ENCODE peak calls at places on chromosomes 13 and 19, in six cellular contexts. One of them, this sample, is unnamed.

GRCh38 chr19:49851456-49852259 is 699 bp downstream of the PTOV1 start:
- DNase-seq in H7: peak; percentile 97
- DNase-seq in body of pancreas: no peak
- DNase-seq in AG09309: no peak
- DNase-seq in GM23338: peak; percentile 87
- DNase-seq in mesendoderm: peak; percentile 75
- DNase-seq in this sample: peak; percentile 84

GRCh38 chr13:34207334-34207733 is 389.4 kb downstream of the RFC3 start:
- DNase-seq in H7: no peak
- DNase-seq in GM23338: no peak
- DNase-seq in body of pancreas: peak; percentile 17
- DNase-seq in mesendoderm: peak; percentile 69
- DNase-seq in AG09309: peak; percentile 34
- DNase-seq in this sample: no peak

GRCh38 chr19:53696951-53697350 is 65.2 kb downstream of the DPRX start:
- DNase-seq in H7: no peak
- DNase-seq in body of pancreas: no peak
- DNase-seq in mesendoderm: peak; percentile 78
- DNase-seq in AG09309: no peak
- DNase-seq in GM23338: peak; percentile 74
- DNase-seq in this sample: no peak

GRCh38 chr13:41130356-41130755 is 2.2 kb downstream of the KBTBD6 start:
- DNase-seq in body of pancreas: no peak
- DNase-seq in GM23338: no peak
- DNase-seq in H7: no peak
- DNase-seq in mesendoderm: no peak
- DNase-seq in AG09309: no peak
- DNase-seq in this sample: no peak

GRCh38 chr13:98494769-98495168 is 82.1 kb downstream of the STK24 start:
- DNase-seq in GM23338: no peak
- DNase-seq in H7: no peak
- DNase-seq in mesendoderm: no peak
- DNase-seq in AG09309: no peak
- DNase-seq in body of pancreas: no peak
- DNase-seq in this sample: no peak

GRCh38 chr19:4454952-4455738 is 2.4 kb downstream of the UBXN6 start:
- DNase-seq in H7: peak; percentile 50
- DNase-seq in AG09309: no peak
- DNase-seq in GM23338: no peak
- DNase-seq in mesendoderm: no peak
- DNase-seq in body of pancreas: no peak
- DNase-seq in this sample: peak; percentile 80

GRCh38 chr19:17302391-17303166 is 646 bp downstream of the ABHD8 start:
- DNase-seq in AG09309: no peak
- DNase-seq in H7: peak; percentile 75
- DNase-seq in GM23338: peak; percentile 72
- DNase-seq in body of pancreas: no peak
- DNase-seq in mesendoderm: peak; percentile 77
- DNase-seq in this sample: peak; percentile 24

GRCh38 chr13:96214804-96215445 is 125.0 kb downstream of the HS6ST3 start:
- DNase-seq in body of pancreas: no peak
- DNase-seq in GM23338: no peak
- DNase-seq in H7: no peak
- DNase-seq in mesendoderm: peak; percentile 52
- DNase-seq in AG09309: no peak
- DNase-seq in this sample: peak; percentile 5

GRCh38 chr19:56106993-56107392 is 14.1 kb downstream of the ZNF787 start:
- DNase-seq in GM23338: no peak
- DNase-seq in AG09309: no peak
- DNase-seq in H7: no peak
- DNase-seq in body of pancreas: no peak
- DNase-seq in mesendoderm: no peak
- DNase-seq in this sample: no peak

GRCh38 chr13:32253911-32254399 is 61.2 kb downstream of the ZAR1L start:
- DNase-seq in GM23338: no peak
- DNase-seq in H7: no peak
- DNase-seq in AG09309: no peak
- DNase-seq in mesendoderm: no peak
- DNase-seq in body of pancreas: peak; percentile 50
- DNase-seq in this sample: no peak

GRCh38 chr13:35039012-35039411 is 96.9 kb downstream of the NBEA start:
- DNase-seq in body of pancreas: no peak
- DNase-seq in H7: no peak
- DNase-seq in mesendoderm: no peak
- DNase-seq in AG09309: no peak
- DNase-seq in GM23338: no peak
- DNase-seq in this sample: no peak

GRCh38 chr13:49214917-49215376 is 5.2 kb upstream of the MLNR start:
- DNase-seq in AG09309: no peak
- DNase-seq in body of pancreas: peak; percentile 35
- DNase-seq in mesendoderm: peak; percentile 60
- DNase-seq in GM23338: peak; percentile 72
- DNase-seq in H7: peak; percentile 49
- DNase-seq in this sample: peak; percentile 69

GRCh38 chr13:76379341-76380105 is 506.7 kb downstream of the KCTD12 start:
- DNase-seq in body of pancreas: no peak
- DNase-seq in H7: no peak
- DNase-seq in AG09309: no peak
- DNase-seq in GM23338: no peak
- DNase-seq in mesendoderm: no peak
- DNase-seq in this sample: no peak

GRCh38 chr13:42272115-42272756 is at the start of gene AKAP11:
- DNase-seq in body of pancreas: peak; percentile 51
- DNase-seq in mesendoderm: peak; percentile 73
- DNase-seq in GM23338: peak; percentile 73
- DNase-seq in AG09309: no peak
- DNase-seq in H7: no peak
- DNase-seq in this sample: peak; percentile 90

GRCh38 chr13:83312194-83312593 is 570.1 kb downstream of the SLITRK1 start:
- DNase-seq in AG09309: no peak
- DNase-seq in mesendoderm: no peak
- DNase-seq in GM23338: no peak
- DNase-seq in body of pancreas: no peak
- DNase-seq in H7: no peak
- DNase-seq in this sample: no peak

GRCh38 chr19:22945560-22945959 is 57.4 kb downstream of the ZNF728 start:
- DNase-seq in body of pancreas: no peak
- DNase-seq in mesendoderm: peak; percentile 40
- DNase-seq in AG09309: no peak
- DNase-seq in H7: no peak
- DNase-seq in GM23338: peak; percentile 62
- DNase-seq in this sample: peak; percentile 1

GRCh38 chr19:49436381-49437017 is 4.8 kb downstream of the SLC17A7 start:
- DNase-seq in H7: peak; percentile 96
- DNase-seq in GM23338: peak; percentile 99
- DNase-seq in AG09309: no peak
- DNase-seq in body of pancreas: no peak
- DNase-seq in mesendoderm: peak; percentile 89
- DNase-seq in this sample: peak; percentile 71

GRCh38 chr13:46795321-46795720 is 1.6 kb downstream of the ESD start:
- DNase-seq in GM23338: peak; percentile 19
- DNase-seq in mesendoderm: peak; percentile 36
- DNase-seq in H7: peak; percentile 34
- DNase-seq in AG09309: no peak
- DNase-seq in body of pancreas: no peak
- DNase-seq in this sample: no peak

GRCh38 chr13:35179494-35179893 is 237.4 kb downstream of the NBEA start:
- DNase-seq in body of pancreas: no peak
- DNase-seq in mesendoderm: no peak
- DNase-seq in GM23338: no peak
- DNase-seq in H7: no peak
- DNase-seq in AG09309: no peak
- DNase-seq in this sample: no peak

GRCh38 chr13:108086678-108087077 is 128.7 kb downstream of the LIG4 start:
- DNase-seq in mesendoderm: peak; percentile 79
- DNase-seq in H7: no peak
- DNase-seq in body of pancreas: no peak
- DNase-seq in GM23338: peak; percentile 37
- DNase-seq in AG09309: peak; percentile 5
- DNase-seq in this sample: no peak

GRCh38 chr19:4695224-4695731 is 25.1 kb upstream of the MYDGF start:
- DNase-seq in body of pancreas: no peak
- DNase-seq in AG09309: no peak
- DNase-seq in mesendoderm: no peak
- DNase-seq in GM23338: no peak
- DNase-seq in H7: no peak
- DNase-seq in this sample: no peak

GRCh38 chr13:98484289-98485219 is 92.4 kb downstream of the STK24 start:
- DNase-seq in H7: peak; percentile 80
- DNase-seq in mesendoderm: peak; percentile 95
- DNase-seq in AG09309: peak; percentile 90
- DNase-seq in GM23338: peak; percentile 91
- DNase-seq in body of pancreas: peak; percentile 84
- DNase-seq in this sample: peak; percentile 98

GRCh38 chr13:44142911-44143665 is 230.5 kb upstream of the SERP2 start:
- DNase-seq in H7: no peak
- DNase-seq in AG09309: no peak
- DNase-seq in mesendoderm: peak; percentile 86
- DNase-seq in GM23338: no peak
- DNase-seq in body of pancreas: no peak
- DNase-seq in this sample: no peak

GRCh38 chr19:489418-490196 is 6.7 kb upstream of the MADCAM1 start:
- DNase-seq in body of pancreas: peak; percentile 49
- DNase-seq in mesendoderm: peak; percentile 63
- DNase-seq in AG09309: no peak
- DNase-seq in GM23338: peak; percentile 72
- DNase-seq in H7: peak; percentile 86
- DNase-seq in this sample: peak; percentile 64

GRCh38 chr13:83546476-83546875 is 335.8 kb downstream of the SLITRK1 start:
- DNase-seq in mesendoderm: no peak
- DNase-seq in GM23338: no peak
- DNase-seq in AG09309: no peak
- DNase-seq in body of pancreas: no peak
- DNase-seq in H7: no peak
- DNase-seq in this sample: no peak

GRCh38 chr19:50975766-50976165 is 6.4 kb upstream of the KLK6 start:
- DNase-seq in body of pancreas: no peak
- DNase-seq in H7: peak; percentile 80
- DNase-seq in mesendoderm: peak; percentile 81
- DNase-seq in AG09309: no peak
- DNase-seq in GM23338: peak; percentile 74
- DNase-seq in this sample: peak; percentile 39

GRCh38 chr19:6060600-6061391 is 49.5 kb downstream of the RFX2 start:
- DNase-seq in H7: peak; percentile 49
- DNase-seq in body of pancreas: peak; percentile 8
- DNase-seq in AG09309: no peak
- DNase-seq in mesendoderm: peak; percentile 93
- DNase-seq in GM23338: no peak
- DNase-seq in this sample: peak; percentile 79

GRCh38 chr13:21777166-21777565 is 106.3 kb downstream of the FGF9 start:
- DNase-seq in AG09309: no peak
- DNase-seq in mesendoderm: no peak
- DNase-seq in body of pancreas: no peak
- DNase-seq in GM23338: no peak
- DNase-seq in H7: no peak
- DNase-seq in this sample: no peak

GRCh38 chr19:17680235-17680722 is 7.9 kb downstream of the UNC13A start:
- DNase-seq in GM23338: peak; percentile 64
- DNase-seq in AG09309: peak; percentile 28
- DNase-seq in body of pancreas: peak; percentile 19
- DNase-seq in mesendoderm: peak; percentile 63
- DNase-seq in H7: peak; percentile 84
- DNase-seq in this sample: peak; percentile 74

GRCh38 chr19:2101417-2102335 is 5.0 kb downstream of the IZUMO4 start:
- DNase-seq in GM23338: no peak
- DNase-seq in mesendoderm: no peak
- DNase-seq in body of pancreas: no peak
- DNase-seq in AG09309: no peak
- DNase-seq in H7: no peak
- DNase-seq in this sample: no peak

GRCh38 chr19:3537438-3538240 is 1.3 kb upstream of the TEKTIP1 start:
- DNase-seq in body of pancreas: no peak
- DNase-seq in mesendoderm: no peak
- DNase-seq in H7: peak; percentile 79
- DNase-seq in GM23338: no peak
- DNase-seq in AG09309: no peak
- DNase-seq in this sample: no peak

GRCh38 chr19:46821512-46822359 is 28.9 kb downstream of the AP2S1 start:
- DNase-seq in body of pancreas: no peak
- DNase-seq in AG09309: no peak
- DNase-seq in GM23338: no peak
- DNase-seq in mesendoderm: no peak
- DNase-seq in H7: peak; percentile 29
- DNase-seq in this sample: peak; percentile 42

GRCh38 chr13:23903906-23904280 is 6.6 kb upstream of the C1QTNF9B start:
- DNase-seq in body of pancreas: no peak
- DNase-seq in AG09309: no peak
- DNase-seq in GM23338: peak; percentile 64
- DNase-seq in mesendoderm: no peak
- DNase-seq in H7: peak; percentile 45
- DNase-seq in this sample: no peak

GRCh38 chr13:44755872-44756271 is 179.7 kb upstream of the TSC22D1 start:
- DNase-seq in GM23338: no peak
- DNase-seq in AG09309: peak; percentile 39
- DNase-seq in mesendoderm: no peak
- DNase-seq in H7: no peak
- DNase-seq in body of pancreas: no peak
- DNase-seq in this sample: no peak

GRCh38 chr13:24159921-24160324 is 597 bp upstream of the SPATA13 start:
- DNase-seq in body of pancreas: no peak
- DNase-seq in AG09309: no peak
- DNase-seq in mesendoderm: peak; percentile 67
- DNase-seq in H7: peak; percentile 66
- DNase-seq in GM23338: peak; percentile 41
- DNase-seq in this sample: no peak

GRCh38 chr13:48159436-48160225 is 64.7 kb upstream of the MED4 start:
- DNase-seq in H7: no peak
- DNase-seq in AG09309: no peak
- DNase-seq in mesendoderm: peak; percentile 57
- DNase-seq in body of pancreas: no peak
- DNase-seq in GM23338: no peak
- DNase-seq in this sample: no peak

GRCh38 chr19:11304936-11305335 is 9.0 kb downstream of the TSPAN16 start:
- DNase-seq in AG09309: no peak
- DNase-seq in GM23338: no peak
- DNase-seq in mesendoderm: no peak
- DNase-seq in H7: no peak
- DNase-seq in body of pancreas: no peak
- DNase-seq in this sample: no peak

GRCh38 chr19:16066611-16067104 is 9.6 kb upstream of the TPM4 start:
- DNase-seq in mesendoderm: no peak
- DNase-seq in GM23338: no peak
- DNase-seq in H7: no peak
- DNase-seq in body of pancreas: no peak
- DNase-seq in AG09309: no peak
- DNase-seq in this sample: no peak

GRCh38 chr19:18939922-18940775 is 868 bp downstream of the HOMER3 start:
- DNase-seq in GM23338: peak; percentile 87
- DNase-seq in mesendoderm: no peak
- DNase-seq in H7: peak; percentile 96
- DNase-seq in AG09309: no peak
- DNase-seq in body of pancreas: peak; percentile 30
- DNase-seq in this sample: peak; percentile 90

GRCh38 chr19:38149597-38149996 is 74.4 kb downstream of the DPF1 start:
- DNase-seq in mesendoderm: peak; percentile 51
- DNase-seq in body of pancreas: no peak
- DNase-seq in H7: peak; percentile 47
- DNase-seq in GM23338: peak; percentile 44
- DNase-seq in AG09309: no peak
- DNase-seq in this sample: peak; percentile 18

This sample was measured in left kidney.